ENCODE peak calls at places on chromosomes 6 and 20, in ten cellular contexts. M is upper lobe of left lung, A is A549, C is right lobe of liver, R is IMR-90, U is body of pancreas, Y is transverse colon, W is stomach, J is uterus, F is suprapubic skin. Z is an unnamed sample.

GRCh38 chr6:157219201-157220200 is 103.8 kb downstream of the TMEM242 start:
- DNase-seq in M (no peak), A (no peak), C (no peak), R (peak), U (peak), Y (no peak), W (no peak), J (peak), F (peak), Z (no peak)

GRCh38 chr20:62454936-62455673 is 20.7 kb downstream of the GATA5 start:
- DNase-seq in M (no peak), A (no peak), C (no peak), R (no peak), U (no peak), Y (no peak), W (no peak), J (no peak), F (no peak), Z (no peak)

GRCh38 chr6:36911946-36912555 is 26.3 kb downstream of the C6orf89 start:
- DNase-seq in M (no peak), A (no peak), C (no peak), R (no peak), U (no peak), Y (no peak), W (no peak), J (no peak), F (no peak), Z (no peak)

GRCh38 chr6:41939091-41939847 is 2.3 kb downstream of the CCND3 start:
- DNase-seq in M (peak), A (no peak), C (peak), R (peak), U (no peak), Y (peak), W (peak), J (peak), F (peak), Z (peak)

GRCh38 chr6:11367638-11368199 is 135.3 kb upstream of the NEDD9 start:
- DNase-seq in M (no peak), A (peak), C (no peak), R (no peak), U (no peak), Y (no peak), W (no peak), J (no peak), F (no peak), Z (no peak)

GRCh38 chr6:33420493-33421343 is 853 bp downstream of the SYNGAP1 start:
- DNase-seq in M (no peak), A (no peak), C (no peak), R (no peak), U (no peak), Y (no peak), W (no peak), J (no peak), F (peak), Z (no peak)

GRCh38 chr6:41536884-41537347 is 9.3 kb upstream of the FOXP4 start:
- DNase-seq in M (peak), A (no peak), C (peak), R (no peak), U (peak), Y (peak), W (peak), J (no peak), F (no peak), Z (no peak)

GRCh38 chr6:30795549-30796293 is 51.4 kb upstream of the IER3 start:
- DNase-seq in M (no peak), A (no peak), C (no peak), R (no peak), U (no peak), Y (no peak), W (no peak), J (no peak), F (no peak), Z (no peak)

GRCh38 chr6:124590001-124590400 is 372.2 kb upstream of the RNF217 start:
- DNase-seq in M (no peak), A (no peak), C (no peak), R (no peak), U (no peak), Y (no peak), W (no peak), J (no peak), F (no peak), Z (no peak)

GRCh38 chr6:9933674-9934073 is 481.2 kb downstream of the TFAP2A start:
- DNase-seq in M (no peak), A (no peak), C (no peak), R (no peak), U (no peak), Y (no peak), W (no peak), J (no peak), F (no peak), Z (no peak)

GRCh38 chr20:50901301-50901700 is 29.9 kb downstream of the ADNP start:
- DNase-seq in M (no peak), A (no peak), C (no peak), R (no peak), U (no peak), Y (no peak), W (no peak), J (no peak), F (no peak), Z (no peak)

GRCh38 chr20:50898475-50898874 is 32.8 kb downstream of the ADNP start:
- DNase-seq in M (no peak), A (no peak), C (no peak), R (peak), U (no peak), Y (no peak), W (no peak), J (no peak), F (no peak), Z (no peak)

GRCh38 chr20:50904067-50904570 is 27.1 kb downstream of the ADNP start:
- DNase-seq in M (no peak), A (no peak), C (no peak), R (no peak), U (no peak), Y (no peak), W (no peak), J (no peak), F (no peak), Z (no peak)

GRCh38 chr20:50903353-50904051 is 27.7 kb downstream of the ADNP start:
- DNase-seq in M (no peak), A (no peak), C (no peak), R (no peak), U (no peak), Y (no peak), W (no peak), J (no peak), F (no peak), Z (no peak)

GRCh38 chr20:50900261-50900660 is 31.0 kb downstream of the ADNP start:
- DNase-seq in M (no peak), A (no peak), C (no peak), R (no peak), U (no peak), Y (no peak), W (no peak), J (no peak), F (no peak), Z (no peak)
- H3K27ac ChIP-seq in M (no peak), A (no peak), C (no peak), R (no peak), U (no peak), Y (no peak), W (no peak), J (no peak), F (no peak), Z (no peak)

GRCh38 chr6:83065511-83066192 is at the start of gene UBE3D:
- DNase-seq in M (peak), A (peak), C (peak), R (peak), U (peak), Y (peak), W (peak), J (peak), F (peak), Z (peak)

GRCh38 chr6:83071023-83071422 is 3.6 kb downstream of the DOP1A start:
- DNase-seq in M (no peak), A (no peak), C (no peak), R (no peak), U (no peak), Y (no peak), W (no peak), J (no peak), F (no peak), Z (no peak)

GRCh38 chr6:83068628-83069027 is 1.2 kb downstream of the DOP1A start:
- DNase-seq in M (no peak), A (no peak), C (no peak), R (no peak), U (no peak), Y (no peak), W (no peak), J (no peak), F (no peak), Z (no peak)

GRCh38 chr6:83069633-83070032 is 2.2 kb downstream of the DOP1A start:
- DNase-seq in M (no peak), A (no peak), C (no peak), R (no peak), U (no peak), Y (no peak), W (no peak), J (no peak), F (no peak), Z (no peak)

DNA sequence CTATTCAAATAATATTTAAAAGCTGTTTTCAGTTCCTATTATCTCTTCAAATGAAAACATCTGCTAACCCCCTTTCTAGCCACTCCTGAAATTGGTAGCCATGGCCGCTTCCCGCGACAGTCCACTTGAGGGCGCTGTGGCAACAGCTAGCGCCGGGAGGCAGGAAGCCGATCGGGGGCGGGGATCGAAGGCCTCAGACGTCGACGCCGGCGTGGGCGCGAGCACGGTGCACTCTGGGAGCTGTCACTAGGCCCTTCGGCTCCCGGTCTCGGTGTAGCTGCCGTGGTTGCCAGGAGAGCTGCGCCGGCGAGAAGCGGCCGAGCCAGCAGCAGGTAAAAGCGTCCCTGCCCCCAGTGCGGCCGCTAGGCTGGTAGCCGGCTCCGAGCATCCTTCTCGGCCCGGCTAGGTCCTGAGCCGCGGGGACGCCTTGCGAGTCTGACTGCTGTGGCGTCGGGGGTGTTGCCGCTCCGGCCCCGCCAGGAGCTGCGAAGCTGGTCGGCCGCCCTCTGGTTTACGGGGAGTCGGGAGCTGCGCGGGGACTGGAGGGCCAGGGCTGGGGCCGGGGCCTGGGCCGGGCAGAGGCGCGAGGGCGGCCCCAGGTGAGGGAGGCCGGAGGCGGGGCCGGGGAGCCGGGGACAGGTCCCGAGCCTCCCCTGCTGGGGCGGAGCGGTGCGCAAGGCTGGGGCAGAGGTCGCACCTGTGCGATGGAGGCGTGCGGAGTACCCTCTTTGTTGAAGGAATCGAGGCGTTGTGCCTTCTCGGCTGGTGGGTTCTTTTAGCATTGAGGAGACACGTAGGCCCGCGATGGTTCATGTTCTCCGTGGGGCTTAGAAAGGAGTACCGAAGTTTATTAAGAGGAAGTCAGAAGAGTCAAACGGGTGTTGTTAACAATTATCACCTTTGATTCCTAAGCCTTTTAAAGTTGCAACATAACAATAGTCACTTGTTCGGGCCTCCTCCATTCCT is at the start of gene DOP1A:
- DNase-seq in M (peak), A (peak), C (peak), R (peak), U (peak), Y (peak), W (peak), J (peak), F (peak), Z (peak)
- TF ChIP-seq POLR2A in M (peak), A (peak), C (peak), R (peak), U (peak), Y (peak), W (no peak), J (peak), F (peak), Z (peak)

GRCh38 chr6:169862464-169863148 is 111.2 kb downstream of the ERMARD start:
- DNase-seq in M (peak), A (no peak), C (no peak), R (no peak), U (no peak), Y (no peak), W (peak), J (no peak), F (no peak), Z (no peak)

GRCh38 chr6:169863149-169863525 is 111.7 kb downstream of the ERMARD start:
- DNase-seq in M (peak), A (no peak), C (no peak), R (no peak), U (no peak), Y (no peak), W (peak), J (no peak), F (no peak), Z (no peak)

GRCh38 chr6:169859978-169860703 is 108.7 kb downstream of the ERMARD start:
- DNase-seq in M (peak), A (no peak), C (no peak), R (no peak), U (no peak), Y (no peak), W (peak), J (no peak), F (no peak), Z (no peak)

GRCh38 chr6:169859401-169859977 is 108.1 kb downstream of the ERMARD start:
- DNase-seq in M (no peak), A (no peak), C (no peak), R (no peak), U (no peak), Y (no peak), W (no peak), J (no peak), F (no peak), Z (no peak)

DNA sequence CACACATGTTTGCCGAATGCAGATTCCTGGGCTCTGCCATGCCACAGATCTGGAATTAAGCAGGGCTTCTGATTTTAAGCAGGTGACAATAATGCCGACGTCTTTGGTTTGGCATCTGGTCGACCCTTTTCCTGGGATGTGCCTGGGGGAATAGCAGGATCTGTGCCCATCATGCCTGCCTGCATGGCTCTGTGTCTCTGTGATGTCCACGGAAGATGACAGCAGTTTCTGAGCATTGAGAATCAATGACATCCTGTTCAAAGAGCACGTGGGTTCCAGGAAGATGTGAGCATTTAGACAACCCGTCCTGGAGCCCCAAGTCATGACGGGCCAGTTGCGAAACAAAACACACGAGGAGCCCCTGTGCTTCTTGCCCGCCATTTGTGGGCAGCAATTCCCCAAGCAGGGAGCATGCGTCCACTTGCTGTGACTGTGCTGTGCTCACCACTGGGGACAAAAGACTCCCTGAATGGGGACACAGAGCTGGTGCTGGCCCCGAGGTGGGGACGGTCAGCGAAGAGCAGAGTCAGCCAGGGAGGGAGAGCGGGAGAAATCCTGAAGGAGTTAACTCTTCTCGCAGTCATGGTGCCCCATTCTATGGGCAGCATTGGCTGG is 110.1 kb downstream of the ERMARD start:
- DNase-seq in M (no peak), A (no peak), C (no peak), R (no peak), U (no peak), Y (no peak), W (peak), J (no peak), F (no peak), Z (no peak)
- H3K27ac ChIP-seq in M (peak), A (no peak), C (no peak), R (no peak), U (no peak), Y (peak), W (peak), J (no peak), F (no peak), Z (no peak)

GRCh38 chr20:33732166-33732970 is 572 bp downstream of the ZNF341 start:
- DNase-seq in M (peak), A (peak), C (peak), R (no peak), U (peak), Y (peak), W (peak), J (peak), F (peak), Z (no peak)
- TF ChIP-seq POLR2A in M (peak), A (peak), C (peak), R (no peak), U (peak), Y (peak), W (no peak), J (no peak), F (no peak), Z (no peak)

GRCh38 chr20:35276408-35276807 is 1.5 kb downstream of the MMP24OS start:
- DNase-seq in M (no peak), A (no peak), C (no peak), R (no peak), U (no peak), Y (no peak), W (no peak), J (no peak), F (no peak), Z (no peak)
- H3K27ac ChIP-seq in M (peak), A (peak), C (peak), R (peak), U (no peak), Y (peak), W (peak), J (peak), F (no peak), Z (peak)

GRCh38 chr20:46683068-46683477 is 6.2 kb downstream of the TP53RK start:
- DNase-seq in M (no peak), A (no peak), C (no peak), R (no peak), U (no peak), Y (no peak), W (no peak), J (no peak), F (no peak), Z (no peak)

GRCh38 chr20:46681032-46681854 is 8.0 kb downstream of the TP53RK start:
- DNase-seq in M (peak), A (peak), C (peak), R (peak), U (peak), Y (peak), W (peak), J (peak), F (no peak), Z (peak)

GRCh38 chr20:46683620-46683938 is 5.7 kb downstream of the TP53RK start:
- DNase-seq in M (no peak), A (no peak), C (no peak), R (no peak), U (no peak), Y (no peak), W (no peak), J (no peak), F (no peak), Z (no peak)

GRCh38 chr20:46682063-46682821 is 7.0 kb downstream of the TP53RK start:
- DNase-seq in M (no peak), A (no peak), C (no peak), R (no peak), U (no peak), Y (no peak), W (no peak), J (no peak), F (no peak), Z (no peak)

DNA sequence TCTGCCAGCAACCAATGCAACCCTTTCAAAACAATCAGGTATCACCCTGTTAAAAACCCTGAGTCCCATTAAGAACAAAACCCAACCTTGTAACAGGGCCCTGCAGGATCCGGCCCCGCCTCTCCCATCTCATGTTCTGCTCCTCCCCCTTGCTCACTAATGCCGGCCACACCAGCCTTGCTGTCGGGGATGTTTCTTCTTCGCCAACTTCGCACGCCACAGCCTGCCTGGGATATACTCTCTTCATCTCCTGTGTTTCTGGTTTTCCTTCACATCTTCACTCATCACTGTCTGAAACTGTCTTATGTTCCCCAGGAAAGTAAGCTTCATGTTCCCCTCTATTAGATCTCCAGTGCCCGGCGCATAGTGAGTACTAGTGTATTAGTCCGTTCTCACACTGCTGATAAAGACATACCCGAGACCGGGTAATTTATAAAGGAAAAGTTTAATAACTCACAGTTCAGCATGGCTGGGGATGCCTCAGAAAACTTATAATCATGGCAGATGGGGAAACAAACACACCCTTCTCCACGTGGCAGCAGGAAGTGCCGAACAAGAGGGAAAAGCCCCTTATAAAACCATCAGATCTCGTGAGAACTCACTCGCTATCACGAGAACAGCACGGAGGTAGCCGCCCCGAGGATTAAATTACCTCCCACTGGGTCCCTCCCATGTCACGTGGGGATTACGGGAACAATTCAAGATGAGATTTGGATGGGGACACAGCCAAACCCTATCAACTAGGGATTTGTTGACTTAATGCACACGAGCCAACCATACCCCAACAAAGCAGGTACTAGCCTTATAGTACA is 5.1 kb downstream of the TP53RK start:
- DNase-seq in M (peak), A (no peak), C (no peak), R (peak), U (peak), Y (no peak), W (peak), J (peak), F (peak), Z (peak)
- TF ChIP-seq POLR2A in M (no peak), A (no peak), C (peak), R (peak), U (peak), Y (no peak), W (no peak), J (no peak), F (no peak), Z (no peak)